ENCODE peak calls at places on chromosome 22, in seven cellular contexts. C is spleen; F is HCT116; X is right cardiac atrium; K is cardiac muscle cell; B is adrenal gland; A is naive thymus-derived CD4-positive, alpha-beta T cell. I is an unnamed sample.

GRCh38 chr22:19127329-19128008 is 3.6 kb upstream of the TSSK2 start:
- DNase-seq in C (no peak), F (no peak), X (no peak), K (no peak), B (no peak), A (no peak), I (no peak)

GRCh38 chr22:21099578-21099977 is 53.8 kb downstream of the LRRC74B start:
- DNase-seq in C (no peak), F (no peak), X (no peak), K (no peak), B (no peak), A (no peak), I (no peak)

GRCh38 chr22:37659066-37659896 is 758 bp downstream of the PDXP start:
- DNase-seq in C (peak), F (no peak), X (no peak), K (no peak), B (no peak), A (no peak), I (no peak)

GRCh38 chr22:17087176-17088131 is 2.7 kb downstream of the IL17RA start:
- DNase-seq in C (no peak), F (no peak), X (no peak), K (no peak), B (no peak), A (no peak), I (peak)

GRCh38 chr22:22547692-22548348 is 11.2 kb downstream of the PRAME start:
- DNase-seq in C (no peak), F (no peak), X (no peak), K (no peak), B (no peak), A (no peak), I (no peak)

GRCh38 chr22:23389271-23390071 is 190.6 kb downstream of the IGLL1 start:
- DNase-seq in C (no peak), F (no peak), X (no peak), K (no peak), B (no peak), A (no peak), I (no peak)

GRCh38 chr22:44180706-44181032 is at the start of gene PARVG:
- DNase-seq in C (peak), F (no peak), X (no peak), K (peak), B (no peak), A (no peak), I (no peak)

GRCh38 chr22:44648821-44649566 is 53.0 kb upstream of the PRR5 start:
- DNase-seq in C (peak), F (no peak), X (no peak), K (no peak), B (no peak), A (no peak), I (peak)

GRCh38 chr22:44437493-44438015 is 60.5 kb downstream of the RTL6 start:
- DNase-seq in C (peak), F (no peak), X (no peak), K (no peak), B (no peak), A (no peak), I (no peak)

GRCh38 chr22:27124336-27125023 is 467.1 kb downstream of the MIAT start:
- DNase-seq in C (no peak), F (no peak), X (peak), K (no peak), B (peak), A (no peak), I (peak)

GRCh38 chr22:26398741-26399153 is 30.3 kb upstream of the ASPHD2 start:
- DNase-seq in C (no peak), F (peak), X (peak), K (peak), B (peak), A (peak), I (peak)

GRCh38 chr22:40294696-40295095 is 51.6 kb upstream of the ADSL start:
- DNase-seq in C (no peak), F (no peak), X (no peak), K (no peak), B (no peak), A (no peak), I (no peak)

GRCh38 chr22:42814215-42814614 is 42.9 kb downstream of the ARFGAP3 start:
- DNase-seq in C (no peak), F (no peak), X (no peak), K (no peak), B (no peak), A (no peak), I (peak)

GRCh38 chr22:41197808-41198585 is 7.1 kb upstream of the L3MBTL2 start:
- DNase-seq in C (no peak), F (no peak), X (peak), K (peak), B (peak), A (no peak), I (peak)

GRCh38 chr22:28043269-28043668 is 124.2 kb upstream of the PITPNB start:
- DNase-seq in C (no peak), F (no peak), X (no peak), K (peak), B (no peak), A (no peak), I (no peak)

GRCh38 chr22:32745251-32745995 is 56.1 kb upstream of the TIMP3 start:
- DNase-seq in C (no peak), F (peak), X (peak), K (peak), B (no peak), A (no peak), I (peak)

GRCh38 chr22:20952544-20953341 is 14.3 kb upstream of the AIFM3 start:
- DNase-seq in C (peak), F (no peak), X (no peak), K (no peak), B (no peak), A (no peak), I (peak)

GRCh38 chr22:23897320-23897719 is 3.1 kb downstream of the MIF start:
- DNase-seq in C (no peak), F (no peak), X (no peak), K (no peak), B (no peak), A (no peak), I (no peak)

GRCh38 chr22:50256258-50256862 is 5.1 kb downstream of the MAPK12 start:
- DNase-seq in C (no peak), F (no peak), X (no peak), K (no peak), B (no peak), A (no peak), I (no peak)
- H3K27ac ChIP-seq in C (no peak), F (no peak), X (no peak), K (no peak), B (no peak), A (no peak), I (no peak)

GRCh38 chr22:24948356-24949202 is 2.1 kb upstream of the LHFPL7 start:
- DNase-seq in C (no peak), F (no peak), X (no peak), K (no peak), B (no peak), A (no peak), I (no peak)

GRCh38 chr22:24945430-24945829 is 1.1 kb downstream of the LHFPL7 start:
- DNase-seq in C (no peak), F (no peak), X (no peak), K (no peak), B (no peak), A (no peak), I (no peak)

GRCh38 chr22:24947881-24948280 is 1.4 kb upstream of the LHFPL7 start:
- DNase-seq in C (no peak), F (no peak), X (no peak), K (no peak), B (no peak), A (no peak), I (no peak)

GRCh38 chr22:24944224-24944937 is 2.1 kb downstream of the LHFPL7 start:
- DNase-seq in C (no peak), F (no peak), X (no peak), K (no peak), B (no peak), A (no peak), I (no peak)

DNA sequence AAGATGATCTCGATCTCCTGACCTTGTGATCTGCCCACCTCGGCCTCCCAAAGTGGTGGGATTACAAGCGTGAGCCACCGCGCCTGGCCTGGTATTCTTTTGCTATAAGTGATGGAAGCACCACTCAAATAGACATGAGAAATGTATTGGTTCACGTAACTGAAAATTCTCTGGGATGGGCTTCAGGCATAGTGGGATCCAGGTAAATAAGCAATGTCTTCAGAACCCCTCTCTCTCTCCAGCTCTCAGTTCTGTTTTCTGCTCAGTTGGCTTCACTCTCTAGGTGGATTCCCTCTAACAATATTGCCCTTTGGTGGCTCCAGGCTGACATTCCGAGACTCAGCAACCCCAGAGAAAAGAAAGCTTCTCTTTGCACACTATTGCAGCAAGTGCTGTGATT is 889 bp upstream of the LHFPL7 start:
- DNase-seq in C (no peak), F (no peak), X (no peak), K (no peak), B (no peak), A (no peak), I (no peak)
- H3K4me3 ChIP-seq in C (no peak), F (no peak), X (no peak), K (no peak), B (no peak), A (no peak), I (no peak)

GRCh38 chr22:48089601-48090331 is 1327.3 kb downstream of the TBC1D22A start:
- DNase-seq in C (peak), F (no peak), X (peak), K (no peak), B (peak), A (no peak), I (peak)
- H3K27ac ChIP-seq in C (no peak), F (no peak), X (no peak), K (no peak), B (peak), A (no peak), I (no peak)

GRCh38 chr22:50059185-50059880 is 1.2 kb upstream of the TTLL8 start:
- DNase-seq in C (no peak), F (no peak), X (peak), K (peak), B (no peak), A (no peak), I (peak)
- H3K4me3 ChIP-seq in C (no peak), F (no peak), X (peak), K (peak), B (no peak), A (no peak), I (peak)

GRCh38 chr22:46107753-46108563 is 42.4 kb upstream of the PPARA start:
- DNase-seq in C (no peak), F (no peak), X (no peak), K (no peak), B (peak), A (no peak), I (no peak)
- H3K27ac ChIP-seq in C (peak), F (peak), X (peak), K (no peak), B (peak), A (no peak), I (no peak)

GRCh38 chr22:49632199-49633009 is 195.3 kb downstream of the BRD1 start:
- DNase-seq in C (no peak), F (peak), X (peak), K (peak), B (peak), A (no peak), I (peak)
- H3K4me3 ChIP-seq in C (no peak), F (peak), X (no peak), K (peak), B (no peak), A (no peak), I (no peak)

DNA sequence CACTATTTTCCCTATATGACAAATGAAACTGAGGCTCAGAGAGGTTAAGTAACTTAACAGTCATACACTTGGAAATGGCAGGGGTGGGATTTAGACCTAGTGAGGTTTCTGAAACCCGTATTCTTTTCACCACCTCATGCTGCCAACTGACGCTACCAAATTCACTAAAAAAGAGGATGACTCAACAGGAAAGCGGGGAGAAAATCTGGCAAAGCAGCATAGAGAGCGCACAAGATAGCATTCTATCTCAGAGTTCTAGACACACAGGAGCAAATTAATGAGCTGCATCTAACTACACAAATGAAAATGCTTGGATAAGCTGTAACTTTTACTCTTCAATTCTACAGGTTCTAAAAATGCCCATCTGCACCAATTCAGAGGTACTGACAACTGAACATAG is 136.4 kb downstream of the RBFOX2 start:
- DNase-seq in C (no peak), F (no peak), X (no peak), K (no peak), B (peak), A (no peak), I (no peak)
- H3K27ac ChIP-seq in C (no peak), F (no peak), X (peak), K (peak), B (no peak), A (no peak), I (no peak)